ENCODE peak calls at places on chromosome 3, in five cellular contexts. Q is A549, K is IMR-90, A is K562, F is HepG2. N is an unnamed sample.
A peak's percentile ranks its signal among the peaks of the same experiment; 100 is the strongest.

GRCh38 chr3:28745904-28746617 is 397.4 kb upstream of the AZI2 start:
- DNase-seq in A (no peak), Q (no peak), F (no peak), K (no peak), N (no peak)

GRCh38 chr3:186151077-186151971 is 42.4 kb upstream of the ETV5 start:
- DNase-seq in F (no peak), K (no peak), A (no peak), Q (no peak), N (no peak)

GRCh38 chr3:40057077-40057476 is 247.7 kb downstream of the MYRIP start:
- DNase-seq in F (no peak), K (no peak), Q (no peak), A (no peak), N (no peak)

GRCh38 chr3:144429719-144430121 is 458.1 kb downstream of the DIPK2A start:
- DNase-seq in A (no peak), F (no peak), K (no peak), Q (no peak), N (no peak)

GRCh38 chr3:114408763-114409162 is 114.9 kb downstream of the TIGIT start:
- DNase-seq in Q (no peak), A (no peak), F (no peak), K (no peak), N (no peak)

GRCh38 chr3:197345381-197345780 is 47.0 kb upstream of the DLG1 start:
- DNase-seq in A (peak; percentile 55), Q (no peak), K (no peak), F (no peak), N (no peak)

GRCh38 chr3:189286188-189286587 is 114.4 kb downstream of the TPRG1 start:
- DNase-seq in Q (no peak), K (no peak), A (no peak), F (no peak), N (no peak)

GRCh38 chr3:69212411-69213160 is 90.2 kb upstream of the LMOD3 start:
- DNase-seq in A (peak; percentile 5), F (peak; percentile 63), Q (peak; percentile 21), K (peak; percentile 62), N (no peak)

GRCh38 chr3:71345429-71346027 is 238.0 kb downstream of the FOXP1 start:
- DNase-seq in K (peak; percentile 29), Q (no peak), A (no peak), F (no peak), N (no peak)

GRCh38 chr3:38453075-38453913 is at the start of gene ACVR2B:
- DNase-seq in Q (peak; percentile 81), A (peak; percentile 93), F (peak; percentile 65), K (peak; percentile 56), N (peak; percentile 85)

GRCh38 chr3:47781326-47781684 is 388 bp downstream of the SMARCC1 start:
- DNase-seq in A (peak; percentile 83), Q (peak; percentile 21), K (no peak), F (no peak), N (no peak)

GRCh38 chr3:42159706-42160472 is 68.7 kb downstream of the TRAK1 start:
- DNase-seq in F (peak; percentile 77), A (peak; percentile 59), Q (peak; percentile 81), K (no peak), N (peak; percentile 82)

GRCh38 chr3:25567390-25567789 is 97.3 kb downstream of the TOP2B start:
- DNase-seq in K (no peak), F (no peak), Q (no peak), A (no peak), N (no peak)

GRCh38 chr3:151439652-151440125 is 21.2 kb downstream of the IGSF10 start:
- DNase-seq in F (peak; percentile 49), Q (peak; percentile 50), A (peak; percentile 67), K (peak; percentile 78), N (no peak)

GRCh38 chr3:42014949-42015533 is 53.1 kb upstream of the ULK4 start:
- DNase-seq in A (peak; percentile 33), K (no peak), Q (no peak), F (peak; percentile 85), N (no peak)

GRCh38 chr3:180250172-180250571 is 213.4 kb upstream of the PEX5L start:
- DNase-seq in Q (no peak), F (no peak), A (no peak), K (peak; percentile 52), N (no peak)

GRCh38 chr3:86987421-86987715 is 3.6 kb downstream of the VGLL3 start:
- DNase-seq in A (no peak), F (no peak), Q (no peak), K (no peak), N (no peak)

GRCh38 chr3:8964436-8965370 is 1.4 kb upstream of the RAD18 start:
- DNase-seq in Q (peak; percentile 47), A (no peak), K (peak; percentile 70), F (peak; percentile 83), N (no peak)

GRCh38 chr3:150232992-150233451 is 175.1 kb upstream of the TSC22D2 start:
- DNase-seq in K (peak; percentile 35), A (no peak), Q (no peak), F (no peak), N (no peak)

GRCh38 chr3:188211476-188211875 is 57.5 kb downstream of the LPP start:
- DNase-seq in K (peak; percentile 31), F (no peak), A (no peak), Q (no peak), N (no peak)

GRCh38 chr3:186459108-186459467 is 85.1 kb downstream of the CRYGS start:
- DNase-seq in K (no peak), A (peak; percentile 51), Q (no peak), F (no peak), N (no peak)

GRCh38 chr3:161423911-161424522 is 52.7 kb upstream of the SPTSSB start:
- DNase-seq in K (peak; percentile 42), F (peak; percentile 41), Q (peak; percentile 31), A (peak; percentile 38), N (no peak)

GRCh38 chr3:55485208-55485791 is 1.8 kb downstream of the WNT5A start:
- DNase-seq in Q (peak; percentile 53), A (peak; percentile 42), F (peak; percentile 24), K (peak; percentile 88), N (peak; percentile 89)

GRCh38 chr3:79477242-79477641 is 290.6 kb downstream of the ROBO1 start:
- DNase-seq in F (no peak), Q (no peak), A (no peak), K (no peak), N (no peak)

GRCh38 chr3:79406175-79406574 is 361.6 kb downstream of the ROBO1 start:
- DNase-seq in F (no peak), Q (no peak), A (no peak), K (no peak), N (no peak)

GRCh38 chr3:194277547-194278091 is 73.5 kb downstream of the CPN2 start:
- DNase-seq in Q (no peak), A (no peak), K (peak; percentile 33), F (no peak), N (no peak)

GRCh38 chr3:105865016-105865623 is 3.7 kb downstream of the CBLB start:
- DNase-seq in F (no peak), K (peak; percentile 37), A (no peak), Q (no peak), N (no peak)

GRCh38 chr3:117622130-117622841 is 912.7 kb downstream of the TUSC7 start:
- DNase-seq in F (no peak), A (no peak), Q (no peak), K (peak; percentile 95), N (no peak)

GRCh38 chr3:108862865-108863798 is 40.5 kb downstream of the TRAT1 start:
- DNase-seq in A (no peak), Q (peak; percentile 33), F (no peak), K (peak; percentile 92), N (no peak)

GRCh38 chr3:1773679-1774078 is 325.0 kb upstream of the CNTN4 start:
- DNase-seq in A (no peak), F (no peak), Q (no peak), K (no peak), N (no peak)

GRCh38 chr3:31945738-31946052 is 35.4 kb downstream of the OSBPL10 start:
- DNase-seq in K (peak; percentile 73), Q (no peak), F (no peak), A (no peak), N (no peak)

GRCh38 chr3:81195483-81195882 is 566.0 kb downstream of the GBE1 start:
- DNase-seq in Q (no peak), K (no peak), F (no peak), A (no peak), N (no peak)

GRCh38 chr3:174206607-174207192 is 652.4 kb upstream of the NAALADL2 start:
- DNase-seq in Q (no peak), K (no peak), A (no peak), F (no peak), N (no peak)

GRCh38 chr3:151770941-151771340 is 37.2 kb downstream of the AADACL2 start:
- DNase-seq in K (no peak), Q (peak; percentile 46), A (peak; percentile 23), F (peak; percentile 88), N (no peak)

GRCh38 chr3:183229177-183229576 is 23.9 kb upstream of the B3GNT5 start:
- DNase-seq in F (no peak), K (no peak), A (no peak), Q (no peak), N (no peak)

GRCh38 chr3:82229397-82229796 is 468.0 kb upstream of the GBE1 start:
- DNase-seq in Q (no peak), K (no peak), A (no peak), F (no peak), N (no peak)
- TF ChIP-seq MAFK in Q (no peak), K (no peak), A (no peak), F (no peak), N (no peak)

DNA sequence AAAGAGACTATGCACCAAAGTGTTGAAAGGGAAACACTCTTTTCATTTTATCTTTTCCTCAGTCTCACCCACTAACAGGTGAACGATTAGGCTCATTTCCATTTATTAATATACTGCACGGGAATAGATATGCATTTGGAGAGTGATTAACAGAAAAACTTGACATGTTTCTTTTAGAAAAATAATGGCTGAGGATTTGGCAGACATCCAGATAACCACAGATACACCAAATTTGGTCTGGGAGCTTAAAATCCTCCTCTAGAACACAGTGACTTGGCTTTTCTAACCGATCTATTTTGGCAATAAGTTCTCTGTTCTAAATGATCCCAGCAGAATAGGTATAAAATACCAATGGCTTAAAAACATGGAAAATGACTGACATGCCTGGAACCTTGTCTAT is 459.3 kb upstream of the SGO1 start:
- DNase-seq in K (peak; percentile 22), A (peak; percentile 16), Q (no peak), F (no peak), N (no peak)
- TF ChIP-seq MAFK in K (no peak), A (no peak), Q (no peak), F (no peak), N (no peak)

GRCh38 chr3:23115171-23115877 is 87.8 kb upstream of the UBE2E2 start:
- DNase-seq in A (no peak), F (no peak), K (no peak), Q (no peak), N (no peak)
- TF ChIP-seq MAFK in A (no peak), F (no peak), K (no peak), Q (no peak), N (no peak)

GRCh38 chr3:35968223-35968622 is 328.9 kb downstream of the ARPP21 start:
- DNase-seq in A (no peak), Q (no peak), F (no peak), K (no peak), N (no peak)
- TF ChIP-seq MAFK in A (no peak), Q (no peak), F (no peak), K (no peak), N (no peak)